ENCODE peak calls at places on chromosome 7, in four cellular contexts. V is cardiac muscle cell, C is testis, W is iPS DF 6.9. P is an unnamed sample. For H3K4me1 and H3K36me3, the result is how much of the 10 kb centered on the place peaks cover.

GRCh38 chr7:151817981-151818673 is 58.8 kb downstream of the PRKAG2 start:
- DNase-seq in C (no peak), W (no peak), V (no peak), P (no peak)

GRCh38 chr7:28409716-28410627 is 2.3 kb upstream of the CREB5 start:
- DNase-seq in C (peak), W (no peak), V (peak), P (no peak)

GRCh38 chr7:12638851-12639467 is 48.5 kb upstream of the ARL4A start:
- DNase-seq in V (peak), W (no peak), C (no peak), P (no peak)

GRCh38 chr7:155533827-155534690 is 12.3 kb downstream of the CNPY1 start:
- DNase-seq in V (peak), C (peak), W (peak), P (no peak)

GRCh38 chr7:136555933-136556332 is 312.5 kb upstream of the CHRM2 start:
- DNase-seq in V (peak), C (no peak), W (no peak), P (no peak)

GRCh38 chr7:97104719-97105129 is 12.8 kb upstream of the SDHAF3 start:
- DNase-seq in V (peak), C (peak), W (peak), P (peak)

GRCh38 chr7:104951546-104951945 is 62.5 kb upstream of the KMT2E start:
- DNase-seq in W (no peak), C (no peak), V (no peak), P (no peak)

GRCh38 chr7:121798896-121799295 is 74.1 kb upstream of the PTPRZ1 start:
- DNase-seq in V (no peak), W (peak), C (no peak), P (no peak)

GRCh38 chr7:105387621-105388372 is 924 bp downstream of the SRPK2 start:
- DNase-seq in V (peak), W (no peak), C (peak), P (peak)

GRCh38 chr7:23713285-23714235 is 3.5 kb downstream of the STK31 start:
- DNase-seq in V (no peak), W (no peak), C (no peak), P (no peak)

GRCh38 chr7:55080000-55080629 is 61.3 kb downstream of the EGFR start:
- DNase-seq in W (no peak), C (no peak), V (no peak), P (no peak)

GRCh38 chr7:55083206-55083605 is 64.4 kb downstream of the EGFR start:
- DNase-seq in V (no peak), C (no peak), W (no peak), P (no peak)

GRCh38 chr7:55078465-55079372 is 59.9 kb downstream of the EGFR start:
- DNase-seq in V (no peak), W (no peak), C (peak), P (peak)

GRCh38 chr7:55081854-55082603 is 63.2 kb downstream of the EGFR start:
- DNase-seq in C (no peak), V (no peak), W (no peak), P (no peak)

DNA sequence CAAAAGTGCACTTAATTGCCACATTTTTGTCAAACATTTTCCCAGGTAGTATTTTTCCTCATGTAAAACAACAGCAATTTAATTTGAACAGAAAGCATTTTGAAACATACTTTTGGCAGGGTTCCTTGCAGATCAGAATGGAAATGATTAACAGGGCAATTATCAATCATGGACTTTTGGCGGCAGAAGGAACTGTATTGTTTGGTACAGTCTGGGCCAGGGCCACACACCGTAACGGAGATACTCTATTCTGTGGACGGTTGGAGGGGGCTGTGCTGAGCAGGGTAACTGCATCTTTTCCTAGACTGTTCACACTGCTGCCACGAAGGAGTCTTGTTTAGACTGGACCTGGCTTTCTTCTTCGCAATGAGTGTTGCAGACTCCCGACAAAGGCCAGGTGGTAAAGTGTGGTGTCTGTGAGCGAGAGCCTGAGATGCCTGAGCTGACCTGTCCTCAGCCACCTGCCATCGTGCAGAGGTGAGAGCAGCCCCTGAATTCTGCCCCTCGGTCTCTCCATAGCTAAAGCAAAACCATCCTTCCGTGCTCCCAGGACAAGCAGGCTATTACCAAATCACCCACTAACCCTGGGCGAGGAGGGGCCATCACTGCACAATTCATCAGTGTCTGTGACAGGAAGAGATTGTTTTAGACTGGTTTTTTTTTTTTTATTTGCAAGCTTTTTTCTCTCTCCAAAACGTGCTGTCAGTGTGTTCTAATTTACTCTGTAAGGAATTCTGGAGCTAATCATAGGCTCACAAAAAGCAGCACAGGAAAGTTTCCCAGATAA is 62.4 kb downstream of the EGFR start:
- DNase-seq in C (no peak), V (no peak), W (no peak), P (peak)
- H3K4me3 ChIP-seq in C (no peak), V (no peak), W (no peak), P (no peak)

GRCh38 chr7:101942603-101943210 is 125.3 kb downstream of the CUX1 start:
- DNase-seq in W (no peak), V (no peak), C (no peak), P (no peak)

GRCh38 chr7:101941481-101942383 is 124.3 kb downstream of the CUX1 start:
- DNase-seq in C (peak), V (no peak), W (no peak), P (no peak)

GRCh38 chr7:101943889-101944605 is 126.6 kb downstream of the CUX1 start:
- DNase-seq in V (no peak), W (no peak), C (no peak), P (no peak)

GRCh38 chr7:101944611-101945010 is 127.2 kb downstream of the CUX1 start:
- DNase-seq in W (no peak), V (no peak), C (no peak), P (no peak)

DNA sequence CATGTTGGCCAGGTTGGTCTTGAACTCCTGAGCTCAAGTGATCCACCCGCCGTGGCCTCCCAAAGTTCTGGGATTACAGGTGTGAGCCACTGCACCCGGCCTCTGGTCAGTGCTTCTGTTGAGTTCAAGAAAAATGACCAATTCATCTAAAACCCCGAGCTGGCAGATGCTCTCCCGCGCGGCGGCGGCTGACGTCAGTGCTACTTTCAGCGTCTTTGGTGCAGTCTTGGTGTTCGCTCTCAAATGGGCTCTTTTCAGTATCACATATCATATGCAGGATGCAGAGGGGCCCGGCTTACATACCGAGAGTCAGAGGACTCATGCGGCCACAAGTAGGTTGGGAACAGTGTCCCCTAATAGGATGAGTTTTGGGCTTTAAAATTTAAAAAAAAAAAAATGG is 125.9 kb downstream of the CUX1 start:
- DNase-seq in C (no peak), V (no peak), W (no peak), P (no peak)
- H3K4me1 ChIP-seq in C (under half), V (half or more), W (under half), P (under half)

GRCh38 chr7:37215524-37215923 is 233.1 kb downstream of the ELMO1 start:
- DNase-seq in W (no peak), C (no peak), V (no peak), P (no peak)
- H3K36me3 ChIP-seq in W (under half), C (under half), V (under half), P (under half)

GRCh38 chr7:50068026-50068425 is 25.0 kb downstream of the ZPBP start:
- DNase-seq in W (peak), C (no peak), V (no peak), P (peak)

GRCh38 chr7:50069613-50070012 is 23.4 kb downstream of the ZPBP start:
- DNase-seq in C (no peak), W (peak), V (no peak), P (peak)

GRCh38 chr7:50073093-50073492 is 20.0 kb downstream of the ZPBP start:
- DNase-seq in W (no peak), V (no peak), C (no peak), P (no peak)

GRCh38 chr7:50068850-50069551 is 24.0 kb downstream of the ZPBP start:
- DNase-seq in W (peak), V (no peak), C (no peak), P (no peak)
- H3K4me3 ChIP-seq in W (no peak), V (no peak), C (peak), P (peak)

GRCh38 chr7:114854369-114854768 is 67.5 kb upstream of the MDFIC start:
- DNase-seq in W (no peak), V (no peak), C (no peak), P (no peak)

GRCh38 chr7:114852275-114852674 is 69.6 kb upstream of the MDFIC start:
- DNase-seq in W (no peak), V (no peak), C (no peak), P (no peak)

GRCh38 chr7:114856625-114857024 is 65.3 kb upstream of the MDFIC start:
- DNase-seq in V (no peak), W (peak), C (no peak), P (no peak)

GRCh38 chr7:114853189-114853588 is 68.7 kb upstream of the MDFIC start:
- DNase-seq in C (no peak), V (no peak), W (no peak), P (no peak)

GRCh38 chr7:114851406-114852025 is 70.4 kb upstream of the MDFIC start:
- DNase-seq in C (no peak), W (no peak), V (no peak), P (no peak)
- H3K4me1 ChIP-seq in C (under half), W (under half), V (under half), P (under half)

DNA sequence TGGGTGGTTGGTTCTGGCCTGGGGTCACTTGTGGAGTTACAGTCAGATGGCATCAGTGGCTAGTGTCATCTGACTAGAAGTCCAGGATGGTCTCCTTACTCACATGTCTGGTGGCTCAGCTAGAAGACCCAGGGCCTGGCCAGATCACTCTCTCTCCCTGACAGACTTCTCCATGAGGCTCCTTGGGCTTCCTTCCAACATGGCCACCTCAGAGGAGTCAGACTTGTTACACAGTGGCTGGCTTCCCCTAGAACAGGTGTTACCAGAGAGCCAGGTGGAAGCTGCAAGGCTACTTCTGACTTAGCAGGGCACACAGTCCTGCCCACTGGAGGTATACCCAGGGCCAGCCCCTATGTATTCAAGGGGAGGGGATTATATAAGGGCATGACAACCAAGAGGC is 44.2 kb upstream of the MYL10 start:
- DNase-seq in V (no peak), W (no peak), C (no peak), P (no peak)
- H3K36me3 ChIP-seq in V (under half), W (under half), C (under half), P (under half)

DNA sequence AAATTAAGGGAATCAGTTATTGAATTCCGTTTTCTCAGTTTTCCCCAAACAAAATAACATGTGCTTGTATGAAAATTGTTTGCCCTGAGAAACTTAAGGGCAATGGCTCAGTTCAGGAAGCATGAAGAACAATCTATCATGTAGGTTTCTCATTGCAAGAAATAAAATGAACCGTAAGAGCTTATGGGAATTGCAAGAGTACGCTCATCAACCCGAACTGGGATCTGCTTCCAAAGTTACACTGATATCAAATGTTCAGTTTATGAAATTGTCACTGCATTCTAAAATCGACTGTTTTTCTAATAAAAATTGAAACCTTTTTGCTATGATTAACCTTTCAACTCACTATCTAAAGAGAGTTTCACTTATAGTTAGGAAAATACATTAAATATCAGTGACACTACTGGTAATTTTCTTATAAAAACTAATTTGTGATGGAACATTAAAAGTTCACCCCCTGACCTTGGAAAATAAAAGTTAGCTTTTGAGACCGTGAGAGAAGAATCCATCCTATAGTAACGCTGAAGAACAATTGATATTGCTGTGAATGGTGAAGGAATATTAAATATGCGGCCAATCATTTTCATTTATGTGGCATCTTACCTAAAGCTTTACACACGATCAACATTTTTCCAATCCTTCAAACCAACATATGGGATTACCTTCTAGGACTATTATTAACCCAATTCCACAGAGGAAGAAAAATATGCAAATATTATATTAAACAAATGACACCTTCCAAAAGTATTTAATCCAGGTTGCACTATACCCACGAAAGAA is 2.3 kb downstream of the MEOX2 start:
- DNase-seq in C (no peak), W (no peak), V (no peak), P (no peak)
- H3K4me3 ChIP-seq in C (peak), W (no peak), V (no peak), P (no peak)